ENCODE peak calls at places on chromosomes 1 and 21, in six cellular contexts. F is HepG2, B is upper lobe of left lung, H is HCT116, T is K562, O is GM12878. S is an unnamed sample. For H3K4me1, the result is how much of the 10 kb centered on the place peaks cover.

GRCh38 chr1:163346326-163346870 is 24.6 kb downstream of the NUF2 start:
- ATAC-seq in F (no peak), B (no peak), H (no peak), T (peak), O (no peak), S (no peak)

GRCh38 chr1:214386747-214387146 is 105.8 kb downstream of the SMYD2 start:
- ATAC-seq in F (no peak), B (peak), H (no peak), T (peak), O (peak), S (peak)

GRCh38 chr1:180117764-180118116 is 36.9 kb upstream of the QSOX1 start:
- ATAC-seq in F (no peak), B (peak), H (peak), T (no peak), O (no peak), S (peak)

GRCh38 chr1:173422456-173422976 is 54.6 kb upstream of the PRDX6 start:
- ATAC-seq in F (no peak), B (peak), H (no peak), T (peak), O (peak), S (peak)

GRCh38 chr21:44375281-44375651 is 21.8 kb downstream of the TRPM2 start:
- ATAC-seq in F (no peak), B (peak), H (no peak), T (no peak), O (no peak), S (no peak)

GRCh38 chr1:47984175-47984789 is 12.9 kb downstream of the TRABD2B start:
- ATAC-seq in F (no peak), B (peak), H (no peak), T (peak), O (no peak), S (no peak)

GRCh38 chr1:63730211-63730610 is 43.6 kb upstream of the ROR1 start:
- ATAC-seq in F (no peak), B (no peak), H (no peak), T (no peak), O (no peak), S (no peak)

GRCh38 chr21:31604591-31605190 is 54.8 kb upstream of the SOD1 start:
- ATAC-seq in F (peak), B (peak), H (peak), T (peak), O (peak), S (peak)

GRCh38 chr21:24896735-24897124 is 710.6 kb downstream of the MRPL39 start:
- ATAC-seq in F (no peak), B (no peak), H (no peak), T (no peak), O (no peak), S (no peak)

GRCh38 chr1:51666463-51666862 is 49.6 kb downstream of the OSBPL9 start:
- ATAC-seq in F (no peak), B (peak), H (no peak), T (no peak), O (no peak), S (peak)

GRCh38 chr1:211495584-211495983 is 3.6 kb upstream of the RD3 start:
- ATAC-seq in F (no peak), B (no peak), H (peak), T (no peak), O (no peak), S (no peak)

GRCh38 chr1:76942549-76942948 is 75.3 kb downstream of the ST6GALNAC5 start:
- ATAC-seq in F (no peak), B (peak), H (no peak), T (no peak), O (no peak), S (no peak)

GRCh38 chr21:38243732-38244406 is 12.9 kb upstream of the KCNJ15 start:
- ATAC-seq in F (no peak), B (no peak), H (no peak), T (no peak), O (peak), S (no peak)

GRCh38 chr21:42865361-42866160 is 13.8 kb downstream of the WDR4 start:
- ATAC-seq in F (no peak), B (peak), H (no peak), T (no peak), O (no peak), S (peak)

GRCh38 chr1:236016782-236017400 is 48.0 kb downstream of the NID1 start:
- ATAC-seq in F (no peak), B (no peak), H (peak), T (no peak), O (no peak), S (no peak)

GRCh38 chr1:23577056-23577985 is 18.0 kb upstream of the ID3 start:
- ATAC-seq in F (peak), B (peak), H (peak), T (peak), O (peak), S (peak)

GRCh38 chr21:42187976-42188653 is 30.8 kb upstream of the ABCG1 start:
- ATAC-seq in F (no peak), B (peak), H (no peak), T (no peak), O (peak), S (peak)

GRCh38 chr1:9198538-9199361 is 35.8 kb upstream of the H6PD start:
- ATAC-seq in F (peak), B (peak), H (no peak), T (peak), O (no peak), S (no peak)

GRCh38 chr1:9194024-9194423 is 40.5 kb upstream of the H6PD start:
- ATAC-seq in F (peak), B (no peak), H (no peak), T (no peak), O (no peak), S (no peak)

GRCh38 chr1:9197186-9198099 is 37.1 kb upstream of the H6PD start:
- ATAC-seq in F (peak), B (no peak), H (no peak), T (no peak), O (no peak), S (no peak)

GRCh38 chr1:9195651-9196050 is 38.9 kb upstream of the H6PD start:
- ATAC-seq in F (no peak), B (no peak), H (no peak), T (no peak), O (peak), S (no peak)

GRCh38 chr1:9196129-9197040 is 38.2 kb upstream of the H6PD start:
- ATAC-seq in F (peak), B (peak), H (peak), T (peak), O (peak), S (peak)
- TF ChIP-seq POLR2AphosphoS5 in F (no peak), B (peak), H (no peak), T (no peak), O (no peak), S (no peak)

GRCh38 chr1:204196068-204196795 is at the start of gene KISS1:
- ATAC-seq in F (peak), B (no peak), H (no peak), T (no peak), O (no peak), S (no peak)
- TF ChIP-seq POLR2A in F (no peak), B (no peak), H (no peak), T (no peak), O (no peak), S (no peak)

DNA sequence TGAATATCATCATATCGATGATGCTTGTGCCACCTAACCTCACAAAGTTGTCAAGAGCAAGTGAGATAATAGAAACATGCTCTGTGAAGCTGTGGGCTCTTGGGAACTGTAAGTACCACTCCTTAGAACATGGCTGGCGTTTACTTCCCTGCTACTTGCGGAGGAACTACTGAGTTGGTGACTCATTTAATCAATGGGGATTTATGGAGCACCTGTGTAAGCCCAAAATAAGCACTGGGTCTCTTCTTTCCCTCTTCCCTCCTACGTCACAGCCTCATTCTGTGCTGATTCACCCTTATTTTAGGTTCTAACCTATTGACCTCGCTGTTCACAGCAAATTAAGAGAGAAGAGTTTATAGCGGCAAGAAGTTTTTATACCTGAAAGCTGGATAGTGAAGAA is 52.9 kb downstream of the PRDM2 start:
- ATAC-seq in F (no peak), B (no peak), H (no peak), T (no peak), O (no peak), S (no peak)
- H3K4me1 ChIP-seq in F (under half), B (half or more), H (under half), T (under half), O (under half), S (under half)

GRCh38 chr1:28888915-28889314 is 25.5 kb upstream of the EPB41 start:
- ATAC-seq in F (no peak), B (no peak), H (no peak), T (no peak), O (no peak), S (no peak)

GRCh38 chr1:28886731-28887417 is 27.5 kb upstream of the EPB41 start:
- ATAC-seq in F (peak), B (peak), H (peak), T (peak), O (peak), S (peak)

GRCh38 chr1:28889357-28889756 is 25.0 kb upstream of the EPB41 start:
- ATAC-seq in F (no peak), B (no peak), H (no peak), T (no peak), O (no peak), S (no peak)

GRCh38 chr1:28887418-28887834 is 26.9 kb upstream of the EPB41 start:
- ATAC-seq in F (peak), B (peak), H (peak), T (peak), O (peak), S (peak)

GRCh38 chr1:28887835-28888682 is 26.3 kb upstream of the EPB41 start:
- ATAC-seq in F (peak), B (peak), H (no peak), T (peak), O (no peak), S (no peak)
- TF ChIP-seq POLR2AphosphoS5 in F (no peak), B (peak), H (no peak), T (no peak), O (no peak), S (no peak)

GRCh38 chr1:16617101-16617727 is 3.9 kb upstream of the NBPF1 start:
- ATAC-seq in F (no peak), B (no peak), H (no peak), T (no peak), O (no peak), S (no peak)

GRCh38 chr1:16612332-16613172 is 812 bp downstream of the NBPF1 start:
- ATAC-seq in F (peak), B (peak), H (peak), T (peak), O (no peak), S (peak)

GRCh38 chr1:16615253-16616252 is 2.2 kb upstream of the NBPF1 start:
- ATAC-seq in F (no peak), B (no peak), H (no peak), T (peak), O (no peak), S (no peak)

GRCh38 chr1:16614361-16615252 is 1.2 kb upstream of the NBPF1 start:
- ATAC-seq in F (no peak), B (no peak), H (no peak), T (no peak), O (no peak), S (no peak)

GRCh38 chr1:16613185-16614147 is at the start of gene NBPF1:
- ATAC-seq in F (peak), B (peak), H (peak), T (peak), O (peak), S (peak)
- TF ChIP-seq POLR2A in F (no peak), B (no peak), H (peak), T (no peak), O (peak), S (peak)

GRCh38 chr1:228374711-228375577 is 31.7 kb downstream of the TRIM11 start:
- ATAC-seq in F (no peak), B (peak), H (no peak), T (no peak), O (no peak), S (peak)

GRCh38 chr1:228373004-228373680 is 33.5 kb downstream of the TRIM11 start:
- ATAC-seq in F (no peak), B (no peak), H (no peak), T (no peak), O (no peak), S (no peak)

GRCh38 chr1:228375578-228376261 is 30.9 kb downstream of the TRIM11 start:
- ATAC-seq in F (no peak), B (no peak), H (no peak), T (no peak), O (no peak), S (no peak)

GRCh38 chr1:228372183-228373003 is 34.2 kb downstream of the TRIM11 start:
- ATAC-seq in F (no peak), B (no peak), H (no peak), T (peak), O (peak), S (no peak)

GRCh38 chr1:228373681-228374571 is 32.7 kb downstream of the TRIM11 start:
- ATAC-seq in F (no peak), B (no peak), H (no peak), T (no peak), O (no peak), S (no peak)
- H3K4me1 ChIP-seq in F (under half), B (under half), H (under half), T (under half), O (under half), S (under half)

GRCh38 chr1:111202707-111203623 is 2.5 kb upstream of the DENND2D start:
- ATAC-seq in F (peak), B (no peak), H (peak), T (peak), O (peak), S (no peak)
- TF ChIP-seq POLR2AphosphoS5 in F (no peak), B (no peak), H (no peak), T (no peak), O (peak), S (no peak)